ENCODE peak calls at places on chromosome 18, in ten cellular contexts. One of them, this sample, is unnamed.

GRCh38 chr18:24616638-24617037 is 156.2 kb downstream of the HRH4 start:
- DNase-seq in CD8-positive, alpha-beta memory T cell: no peak
- DNase-seq in left ventricle myocardium inferior: no peak
- DNase-seq in colonic mucosa: no peak
- DNase-seq in small intestine: no peak
- DNase-seq in PC-3: no peak
- DNase-seq in Karpas-422: no peak
- DNase-seq in mucosa of descending colon: no peak
- DNase-seq in aorta: no peak
- DNase-seq in adipocyte: no peak
- DNase-seq in this sample: no peak

GRCh38 chr18:35091841-35092240 is 50.6 kb downstream of the MAPRE2 start:
- DNase-seq in CD8-positive, alpha-beta memory T cell: no peak
- DNase-seq in left ventricle myocardium inferior: no peak
- DNase-seq in colonic mucosa: no peak
- DNase-seq in small intestine: no peak
- DNase-seq in PC-3: no peak
- DNase-seq in Karpas-422: no peak
- DNase-seq in mucosa of descending colon: no peak
- DNase-seq in aorta: no peak
- DNase-seq in adipocyte: no peak
- DNase-seq in this sample: no peak

GRCh38 chr18:14784133-14784532 is 36.2 kb downstream of the ANKRD30B start:
- DNase-seq in CD8-positive, alpha-beta memory T cell: no peak
- DNase-seq in left ventricle myocardium inferior: no peak
- DNase-seq in colonic mucosa: no peak
- DNase-seq in small intestine: peak; percentile 7
- DNase-seq in PC-3: peak; percentile 80
- DNase-seq in Karpas-422: no peak
- DNase-seq in mucosa of descending colon: no peak
- DNase-seq in aorta: no peak
- DNase-seq in adipocyte: no peak
- DNase-seq in this sample: no peak

GRCh38 chr18:48179005-48179404 is 230.2 kb downstream of the ZBTB7C start:
- DNase-seq in CD8-positive, alpha-beta memory T cell: no peak
- DNase-seq in left ventricle myocardium inferior: no peak
- DNase-seq in colonic mucosa: no peak
- DNase-seq in small intestine: no peak
- DNase-seq in PC-3: no peak
- DNase-seq in Karpas-422: no peak
- DNase-seq in mucosa of descending colon: no peak
- DNase-seq in aorta: no peak
- DNase-seq in adipocyte: no peak
- DNase-seq in this sample: no peak

GRCh38 chr18:74784791-74785190 is 187.1 kb downstream of the ZNF407 start:
- DNase-seq in CD8-positive, alpha-beta memory T cell: no peak
- DNase-seq in left ventricle myocardium inferior: no peak
- DNase-seq in colonic mucosa: no peak
- DNase-seq in small intestine: no peak
- DNase-seq in PC-3: no peak
- DNase-seq in Karpas-422: no peak
- DNase-seq in mucosa of descending colon: no peak
- DNase-seq in aorta: no peak
- DNase-seq in adipocyte: no peak
- DNase-seq in this sample: no peak

GRCh38 chr18:499351-500229 is 911 bp downstream of the COLEC12 start:
- DNase-seq in CD8-positive, alpha-beta memory T cell: no peak
- DNase-seq in left ventricle myocardium inferior: no peak
- DNase-seq in colonic mucosa: no peak
- DNase-seq in small intestine: no peak
- DNase-seq in PC-3: peak; percentile 52
- DNase-seq in Karpas-422: no peak
- DNase-seq in mucosa of descending colon: no peak
- DNase-seq in aorta: no peak
- DNase-seq in adipocyte: peak; percentile 84
- DNase-seq in this sample: peak; percentile 28

GRCh38 chr18:986552-986951 is 81.9 kb downstream of the ADCYAP1 start:
- DNase-seq in CD8-positive, alpha-beta memory T cell: no peak
- DNase-seq in left ventricle myocardium inferior: no peak
- DNase-seq in colonic mucosa: no peak
- DNase-seq in small intestine: no peak
- DNase-seq in PC-3: no peak
- DNase-seq in Karpas-422: no peak
- DNase-seq in mucosa of descending colon: no peak
- DNase-seq in aorta: no peak
- DNase-seq in adipocyte: no peak
- DNase-seq in this sample: no peak

GRCh38 chr18:34729740-34730338 is 19.7 kb downstream of the DTNA start:
- DNase-seq in CD8-positive, alpha-beta memory T cell: no peak
- DNase-seq in left ventricle myocardium inferior: peak; percentile 18
- DNase-seq in colonic mucosa: no peak
- DNase-seq in small intestine: no peak
- DNase-seq in PC-3: no peak
- DNase-seq in Karpas-422: no peak
- DNase-seq in mucosa of descending colon: no peak
- DNase-seq in aorta: no peak
- DNase-seq in adipocyte: no peak
- DNase-seq in this sample: no peak

GRCh38 chr18:34990571-34990970 is 50.6 kb upstream of the MAPRE2 start:
- DNase-seq in CD8-positive, alpha-beta memory T cell: no peak
- DNase-seq in left ventricle myocardium inferior: no peak
- DNase-seq in colonic mucosa: no peak
- DNase-seq in small intestine: no peak
- DNase-seq in PC-3: peak; percentile 47
- DNase-seq in Karpas-422: no peak
- DNase-seq in mucosa of descending colon: no peak
- DNase-seq in aorta: peak; percentile 52
- DNase-seq in adipocyte: peak; percentile 72
- DNase-seq in this sample: no peak

GRCh38 chr18:57959278-57959677 is 84.7 kb upstream of the NEDD4L start:
- DNase-seq in CD8-positive, alpha-beta memory T cell: no peak
- DNase-seq in left ventricle myocardium inferior: no peak
- DNase-seq in colonic mucosa: peak; percentile 62
- DNase-seq in small intestine: peak; percentile 73
- DNase-seq in PC-3: peak; percentile 83
- DNase-seq in Karpas-422: peak; percentile 83
- DNase-seq in mucosa of descending colon: peak; percentile 50
- DNase-seq in aorta: no peak
- DNase-seq in adipocyte: peak; percentile 49
- DNase-seq in this sample: peak; percentile 31

GRCh38 chr18:3451989-3452749 is 2.2 kb downstream of the TGIF1 start:
- DNase-seq in CD8-positive, alpha-beta memory T cell: peak; percentile 58
- DNase-seq in left ventricle myocardium inferior: peak; percentile 44
- DNase-seq in colonic mucosa: peak; percentile 84
- DNase-seq in small intestine: peak; percentile 74
- DNase-seq in PC-3: peak; percentile 60
- DNase-seq in Karpas-422: peak; percentile 67
- DNase-seq in mucosa of descending colon: peak; percentile 84
- DNase-seq in aorta: peak; percentile 67
- DNase-seq in adipocyte: peak; percentile 71
- DNase-seq in this sample: no peak

GRCh38 chr18:7958897-7959146 is 391.7 kb downstream of the PTPRM start:
- DNase-seq in CD8-positive, alpha-beta memory T cell: no peak
- DNase-seq in left ventricle myocardium inferior: no peak
- DNase-seq in colonic mucosa: no peak
- DNase-seq in small intestine: no peak
- DNase-seq in PC-3: no peak
- DNase-seq in Karpas-422: no peak
- DNase-seq in mucosa of descending colon: no peak
- DNase-seq in aorta: no peak
- DNase-seq in adipocyte: no peak
- DNase-seq in this sample: no peak

DNA sequence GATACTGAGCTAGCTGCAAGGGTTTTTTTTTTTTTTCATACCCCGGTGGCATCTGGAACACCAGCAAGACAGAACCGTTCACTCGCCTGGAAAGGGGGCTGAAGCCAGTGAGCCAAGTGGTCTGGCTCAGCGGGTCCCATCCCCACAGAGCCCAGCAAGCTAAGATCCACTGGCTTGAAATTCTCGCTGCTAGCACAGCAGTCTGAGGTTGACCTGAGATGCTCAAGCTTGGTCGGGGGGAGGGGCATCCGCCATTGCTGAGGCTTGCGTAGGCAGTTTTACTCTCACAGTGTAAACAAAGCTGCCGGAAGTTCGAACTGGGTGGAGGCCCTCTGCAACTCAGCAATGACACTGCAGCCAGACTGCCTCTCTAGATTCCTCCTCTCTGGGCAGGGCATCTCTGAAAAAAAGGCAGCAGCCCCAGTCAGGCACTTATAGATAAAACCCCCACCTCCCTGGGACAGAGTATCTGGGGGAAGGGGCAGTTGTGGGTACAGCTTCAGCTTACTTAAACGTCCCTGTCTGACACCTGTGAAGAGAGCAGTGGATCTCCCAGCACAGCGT is 5.1 kb upstream of the MIB1 start:
- DNase-seq in CD8-positive, alpha-beta memory T cell: peak; percentile 63
- DNase-seq in left ventricle myocardium inferior: peak; percentile 23
- DNase-seq in colonic mucosa: peak; percentile 89
- DNase-seq in small intestine: peak; percentile 69
- DNase-seq in PC-3: peak; percentile 44
- DNase-seq in Karpas-422: no peak
- DNase-seq in mucosa of descending colon: peak; percentile 85
- DNase-seq in aorta: no peak
- DNase-seq in adipocyte: no peak
- DNase-seq in this sample: no peak
- H3K4me3 ChIP-seq in CD8-positive, alpha-beta memory T cell: no peak overlapping the region
- H3K4me3 ChIP-seq in left ventricle myocardium inferior: no peak overlapping the region
- H3K4me3 ChIP-seq in colonic mucosa: no peak overlapping the region
- H3K4me3 ChIP-seq in small intestine: no peak overlapping the region
- H3K4me3 ChIP-seq in PC-3: no peak overlapping the region
- H3K4me3 ChIP-seq in Karpas-422: no peak overlapping the region
- H3K4me3 ChIP-seq in mucosa of descending colon: no peak overlapping the region
- H3K4me3 ChIP-seq in aorta: no peak overlapping the region
- H3K4me3 ChIP-seq in adipocyte: no peak overlapping the region
- H3K4me3 ChIP-seq in this sample: no peak overlapping the region

GRCh38 chr18:11322006-11322405 is 172.6 kb upstream of the PIEZO2 start:
- DNase-seq in CD8-positive, alpha-beta memory T cell: no peak
- DNase-seq in left ventricle myocardium inferior: no peak
- DNase-seq in colonic mucosa: no peak
- DNase-seq in small intestine: no peak
- DNase-seq in PC-3: no peak
- DNase-seq in Karpas-422: no peak
- DNase-seq in mucosa of descending colon: no peak
- DNase-seq in aorta: no peak
- DNase-seq in adipocyte: no peak
- DNase-seq in this sample: no peak
- H3K4me1 ChIP-seq in CD8-positive, alpha-beta memory T cell: no peaks in the 10 kb centered on the region
- H3K4me1 ChIP-seq in left ventricle myocardium inferior: peaks cover 5% of the 10 kb centered on the region
- H3K4me1 ChIP-seq in colonic mucosa: no peaks in the 10 kb centered on the region
- H3K4me1 ChIP-seq in small intestine: no peaks in the 10 kb centered on the region
- H3K4me1 ChIP-seq in PC-3: peaks cover 21% of the 10 kb centered on the region
- H3K4me1 ChIP-seq in Karpas-422: no peaks in the 10 kb centered on the region
- H3K4me1 ChIP-seq in mucosa of descending colon: no peaks in the 10 kb centered on the region
- H3K4me1 ChIP-seq in aorta: no peaks in the 10 kb centered on the region
- H3K4me1 ChIP-seq in adipocyte: peaks cover 46% of the 10 kb centered on the region
- H3K4me1 ChIP-seq in this sample: no peaks in the 10 kb centered on the region

DNA sequence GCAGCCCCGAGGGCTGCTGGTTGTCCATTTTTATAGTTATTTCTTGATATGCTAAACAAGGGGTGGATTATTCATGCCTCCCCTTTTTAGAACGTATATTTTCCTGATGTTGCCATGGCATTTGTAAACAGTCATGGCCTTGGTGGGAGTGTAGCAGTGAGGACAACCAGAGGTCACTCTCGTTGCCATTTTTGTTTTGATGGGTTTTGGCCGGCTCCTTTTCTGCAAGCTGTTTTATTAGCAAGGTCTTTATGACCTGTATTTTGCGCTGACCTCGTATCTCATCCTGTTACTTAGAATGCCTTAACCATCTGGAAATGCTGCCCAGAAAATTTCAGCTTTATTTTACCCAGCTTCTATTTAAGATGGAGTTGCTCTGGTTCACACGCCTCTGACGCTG is 825.8 kb upstream of the CDH2 start:
- DNase-seq in CD8-positive, alpha-beta memory T cell: no peak
- DNase-seq in left ventricle myocardium inferior: no peak
- DNase-seq in colonic mucosa: no peak
- DNase-seq in small intestine: no peak
- DNase-seq in PC-3: no peak
- DNase-seq in Karpas-422: no peak
- DNase-seq in mucosa of descending colon: no peak
- DNase-seq in aorta: no peak
- DNase-seq in adipocyte: no peak
- DNase-seq in this sample: no peak
- H3K36me3 ChIP-seq in CD8-positive, alpha-beta memory T cell: no peaks in the 10 kb centered on the region
- H3K36me3 ChIP-seq in left ventricle myocardium inferior: no peaks in the 10 kb centered on the region
- H3K36me3 ChIP-seq in colonic mucosa: no peaks in the 10 kb centered on the region
- H3K36me3 ChIP-seq in small intestine: no peaks in the 10 kb centered on the region
- H3K36me3 ChIP-seq in PC-3: no peaks in the 10 kb centered on the region
- H3K36me3 ChIP-seq in Karpas-422: no peaks in the 10 kb centered on the region
- H3K36me3 ChIP-seq in mucosa of descending colon: no peaks in the 10 kb centered on the region
- H3K36me3 ChIP-seq in aorta: no peaks in the 10 kb centered on the region
- H3K36me3 ChIP-seq in adipocyte: no peaks in the 10 kb centered on the region
- H3K36me3 ChIP-seq in this sample: no peaks in the 10 kb centered on the region

GRCh38 chr18:13465476-13465875 is 246.9 kb downstream of the LDLRAD4 start:
- DNase-seq in CD8-positive, alpha-beta memory T cell: no peak
- DNase-seq in left ventricle myocardium inferior: no peak
- DNase-seq in colonic mucosa: no peak
- DNase-seq in small intestine: no peak
- DNase-seq in PC-3: no peak
- DNase-seq in Karpas-422: no peak
- DNase-seq in mucosa of descending colon: no peak
- DNase-seq in aorta: peak; percentile 39
- DNase-seq in adipocyte: no peak
- DNase-seq in this sample: no peak
- H3K4me3 ChIP-seq in CD8-positive, alpha-beta memory T cell: peak overlapping the region; percentile 64
- H3K4me3 ChIP-seq in left ventricle myocardium inferior: peak overlapping the region; percentile 35
- H3K4me3 ChIP-seq in colonic mucosa: peak overlapping the region; percentile 20
- H3K4me3 ChIP-seq in small intestine: no peak overlapping the region
- H3K4me3 ChIP-seq in PC-3: no peak overlapping the region
- H3K4me3 ChIP-seq in Karpas-422: peak overlapping the region; percentile 56
- H3K4me3 ChIP-seq in mucosa of descending colon: no peak overlapping the region
- H3K4me3 ChIP-seq in aorta: no peak overlapping the region
- H3K4me3 ChIP-seq in adipocyte: no peak overlapping the region
- H3K4me3 ChIP-seq in this sample: no peak overlapping the region